ENCODE peak calls at places on chromosomes 2 and 18, in six cellular contexts. O, M, S, T, W and U are unnamed samples.

GRCh38 chr18:52588916-52589315 is 248.9 kb downstream of the DCC start:
- DNase-seq in O (no peak), M (no peak), S (no peak), T (no peak), W (no peak), U (no peak)

GRCh38 chr2:227237786-227238185 is 73.4 kb downstream of the COL4A3 start:
- DNase-seq in O (no peak), M (no peak), S (no peak), T (no peak), W (no peak), U (no peak)

GRCh38 chr18:74976331-74976909 is 232.5 kb downstream of the PTGR3 start:
- DNase-seq in O (no peak), M (no peak), S (no peak), T (no peak), W (no peak), U (no peak)

GRCh38 chr18:45086777-45087176 is 406.1 kb downstream of the SETBP1 start:
- DNase-seq in O (no peak), M (no peak), S (no peak), T (no peak), W (no peak), U (no peak)

GRCh38 chr18:44598514-44598913 is 82.2 kb upstream of the SETBP1 start:
- DNase-seq in O (no peak), M (no peak), S (no peak), T (no peak), W (no peak), U (no peak)

GRCh38 chr2:55827855-55828254 is 95.7 kb downstream of the EFEMP1 start:
- DNase-seq in O (no peak), M (no peak), S (no peak), T (no peak), W (no peak), U (no peak)

GRCh38 chr2:152546230-152546837 is 170.9 kb downstream of the PRPF40A start:
- DNase-seq in O (no peak), M (no peak), S (no peak), T (no peak), W (no peak), U (no peak)

GRCh38 chr2:164456599-164456998 is 164.7 kb downstream of the GRB14 start:
- DNase-seq in O (no peak), M (no peak), S (no peak), T (no peak), W (peak), U (no peak)

GRCh38 chr2:15738225-15738546 is 146.5 kb downstream of the DDX1 start:
- DNase-seq in O (no peak), M (no peak), S (no peak), T (no peak), W (no peak), U (no peak)

GRCh38 chr18:5895300-5895885 is at the start of gene TMEM200C:
- DNase-seq in O (no peak), M (no peak), S (no peak), T (no peak), W (peak), U (no peak)

GRCh38 chr2:235944591-235944990 is 223.6 kb downstream of the GBX2 start:
- DNase-seq in O (no peak), M (no peak), S (no peak), T (no peak), W (no peak), U (no peak)

GRCh38 chr2:127106457-127106997 is 427 bp downstream of the BIN1 start:
- DNase-seq in O (no peak), M (no peak), S (peak), T (peak), W (peak), U (no peak)

GRCh38 chr2:3827673-3828575 is 124.5 kb downstream of the DCDC2C start:
- DNase-seq in O (no peak), M (no peak), S (no peak), T (no peak), W (no peak), U (no peak)

GRCh38 chr2:178761759-178762371 is 45.4 kb downstream of the TTN start:
- DNase-seq in O (no peak), M (peak), S (no peak), T (peak), W (no peak), U (no peak)

GRCh38 chr2:104867351-104868080 is 13.6 kb downstream of the POU3F3 start:
- DNase-seq in O (no peak), M (no peak), S (no peak), T (no peak), W (no peak), U (no peak)

GRCh38 chr2:42192642-42193566 is 23.8 kb downstream of the EML4 start:
- DNase-seq in O (no peak), M (no peak), S (no peak), T (no peak), W (no peak), U (no peak)